ENCODE peak calls at places on chromosome 15, in seven cellular contexts. One of them, this sample, is unnamed.

GRCh38 chr15:93524432-93524831 is 435.4 kb upstream of the RGMA start:
- DNase-seq in AG04450: no peak
- DNase-seq in MM.1S: no peak
- DNase-seq in ovary: no peak
- DNase-seq in psoas muscle: no peak
- DNase-seq in cardiac muscle cell: no peak
- DNase-seq in upper lobe of left lung: no peak
- DNase-seq in this sample: no peak

GRCh38 chr15:99343836-99344551 is 92.7 kb downstream of the LRRC28 start:
- DNase-seq in psoas muscle: peak
- DNase-seq in MM.1S: no peak
- DNase-seq in cardiac muscle cell: peak
- DNase-seq in upper lobe of left lung: peak
- DNase-seq in ovary: no peak
- DNase-seq in AG04450: no peak
- DNase-seq in this sample: peak

GRCh38 chr15:39016706-39017105 is 452.1 kb upstream of the RASGRP1 start:
- DNase-seq in AG04450: no peak
- DNase-seq in upper lobe of left lung: no peak
- DNase-seq in psoas muscle: no peak
- DNase-seq in ovary: no peak
- DNase-seq in MM.1S: no peak
- DNase-seq in cardiac muscle cell: peak
- DNase-seq in this sample: no peak

GRCh38 chr15:62360286-62360685 is 195.2 kb upstream of the C2CD4B start:
- DNase-seq in cardiac muscle cell: no peak
- DNase-seq in psoas muscle: no peak
- DNase-seq in MM.1S: no peak
- DNase-seq in AG04450: no peak
- DNase-seq in upper lobe of left lung: no peak
- DNase-seq in ovary: no peak
- DNase-seq in this sample: no peak

GRCh38 chr15:26518885-26519284 is 254.0 kb downstream of the GABRB3 start:
- DNase-seq in MM.1S: no peak
- DNase-seq in upper lobe of left lung: no peak
- DNase-seq in cardiac muscle cell: no peak
- DNase-seq in ovary: no peak
- DNase-seq in psoas muscle: no peak
- DNase-seq in AG04450: no peak
- DNase-seq in this sample: no peak

GRCh38 chr15:59553879-59554735 is 57.5 kb upstream of the GCNT3 start:
- DNase-seq in AG04450: no peak
- DNase-seq in ovary: no peak
- DNase-seq in psoas muscle: no peak
- DNase-seq in cardiac muscle cell: peak
- DNase-seq in upper lobe of left lung: no peak
- DNase-seq in MM.1S: no peak
- DNase-seq in this sample: no peak

GRCh38 chr15:38129531-38130199 is 123.0 kb upstream of the SPRED1 start:
- DNase-seq in psoas muscle: peak
- DNase-seq in MM.1S: peak
- DNase-seq in AG04450: peak
- DNase-seq in ovary: peak
- DNase-seq in cardiac muscle cell: peak
- DNase-seq in upper lobe of left lung: no peak
- DNase-seq in this sample: no peak

GRCh38 chr15:99142562-99142961 is 37.7 kb downstream of the SYNM start:
- DNase-seq in AG04450: no peak
- DNase-seq in ovary: no peak
- DNase-seq in cardiac muscle cell: no peak
- DNase-seq in psoas muscle: no peak
- DNase-seq in MM.1S: no peak
- DNase-seq in upper lobe of left lung: no peak
- DNase-seq in this sample: no peak

GRCh38 chr15:31162721-31163510 is 61.4 kb upstream of the TRPM1 start:
- DNase-seq in AG04450: no peak
- DNase-seq in upper lobe of left lung: no peak
- DNase-seq in psoas muscle: no peak
- DNase-seq in MM.1S: no peak
- DNase-seq in ovary: no peak
- DNase-seq in cardiac muscle cell: no peak
- DNase-seq in this sample: no peak

GRCh38 chr15:65032823-65033537 is 3.5 kb upstream of the MTFMT start:
- DNase-seq in cardiac muscle cell: peak
- DNase-seq in MM.1S: peak
- DNase-seq in AG04450: no peak
- DNase-seq in ovary: peak
- DNase-seq in upper lobe of left lung: no peak
- DNase-seq in psoas muscle: peak
- DNase-seq in this sample: no peak

GRCh38 chr15:39920510-39921273 is 626 bp upstream of the GPR176 start:
- DNase-seq in upper lobe of left lung: peak
- DNase-seq in ovary: peak
- DNase-seq in AG04450: no peak
- DNase-seq in cardiac muscle cell: peak
- DNase-seq in psoas muscle: peak
- DNase-seq in MM.1S: peak
- DNase-seq in this sample: peak

GRCh38 chr15:66356069-66356358 is 471 bp downstream of the TIPIN start:
- DNase-seq in AG04450: no peak
- DNase-seq in psoas muscle: no peak
- DNase-seq in upper lobe of left lung: no peak
- DNase-seq in MM.1S: peak
- DNase-seq in ovary: no peak
- DNase-seq in cardiac muscle cell: no peak
- DNase-seq in this sample: no peak

GRCh38 chr15:31459011-31459748 is 132.5 kb downstream of the KLF13 start:
- DNase-seq in psoas muscle: no peak
- DNase-seq in AG04450: no peak
- DNase-seq in upper lobe of left lung: no peak
- DNase-seq in ovary: no peak
- DNase-seq in MM.1S: peak
- DNase-seq in cardiac muscle cell: no peak
- DNase-seq in this sample: no peak

GRCh38 chr15:56918907-56919707 is 663 bp downstream of the TCF12 start:
- DNase-seq in MM.1S: peak
- DNase-seq in cardiac muscle cell: peak
- DNase-seq in ovary: peak
- DNase-seq in psoas muscle: peak
- DNase-seq in AG04450: no peak
- DNase-seq in upper lobe of left lung: peak
- DNase-seq in this sample: peak

GRCh38 chr15:61070111-61070901 is 158.8 kb downstream of the RORA start:
- DNase-seq in psoas muscle: no peak
- DNase-seq in upper lobe of left lung: no peak
- DNase-seq in AG04450: no peak
- DNase-seq in ovary: no peak
- DNase-seq in MM.1S: no peak
- DNase-seq in cardiac muscle cell: no peak
- DNase-seq in this sample: no peak

GRCh38 chr15:52334491-52335160 is 39.0 kb upstream of the MYO5C start:
- DNase-seq in psoas muscle: no peak
- DNase-seq in upper lobe of left lung: no peak
- DNase-seq in MM.1S: no peak
- DNase-seq in ovary: no peak
- DNase-seq in AG04450: no peak
- DNase-seq in cardiac muscle cell: no peak
- DNase-seq in this sample: no peak

GRCh38 chr15:52329150-52329549 is 33.5 kb upstream of the MYO5C start:
- DNase-seq in ovary: no peak
- DNase-seq in cardiac muscle cell: no peak
- DNase-seq in upper lobe of left lung: no peak
- DNase-seq in AG04450: no peak
- DNase-seq in psoas muscle: no peak
- DNase-seq in MM.1S: no peak
- DNase-seq in this sample: no peak

GRCh38 chr15:52329980-52330379 is 34.4 kb upstream of the MYO5C start:
- DNase-seq in upper lobe of left lung: no peak
- DNase-seq in AG04450: no peak
- DNase-seq in psoas muscle: no peak
- DNase-seq in cardiac muscle cell: peak
- DNase-seq in ovary: no peak
- DNase-seq in MM.1S: no peak
- DNase-seq in this sample: no peak

GRCh38 chr15:52328680-52329079 is 33.1 kb upstream of the MYO5C start:
- DNase-seq in upper lobe of left lung: no peak
- DNase-seq in psoas muscle: no peak
- DNase-seq in MM.1S: no peak
- DNase-seq in AG04450: no peak
- DNase-seq in cardiac muscle cell: no peak
- DNase-seq in ovary: no peak
- DNase-seq in this sample: no peak

GRCh38 chr15:52331490-52332240 is 36.1 kb upstream of the MYO5C start:
- DNase-seq in AG04450: no peak
- DNase-seq in ovary: no peak
- DNase-seq in upper lobe of left lung: no peak
- DNase-seq in cardiac muscle cell: peak
- DNase-seq in psoas muscle: no peak
- DNase-seq in MM.1S: peak
- DNase-seq in this sample: peak
- TF ChIP-seq CTCF in AG04450: peak
- TF ChIP-seq CTCF in ovary: no peak
- TF ChIP-seq CTCF in upper lobe of left lung: peak
- TF ChIP-seq CTCF in cardiac muscle cell: peak
- TF ChIP-seq CTCF in psoas muscle: peak
- TF ChIP-seq CTCF in MM.1S: peak
- TF ChIP-seq CTCF in this sample: peak

GRCh38 chr15:52566889-52567288 is 1.9 kb downstream of the ARPP19 start:
- DNase-seq in cardiac muscle cell: no peak
- DNase-seq in upper lobe of left lung: no peak
- DNase-seq in MM.1S: peak
- DNase-seq in ovary: no peak
- DNase-seq in AG04450: no peak
- DNase-seq in psoas muscle: no peak
- DNase-seq in this sample: no peak
- H3K27ac ChIP-seq in cardiac muscle cell: peak
- H3K27ac ChIP-seq in upper lobe of left lung: peak
- H3K27ac ChIP-seq in MM.1S: peak
- H3K27ac ChIP-seq in ovary: no peak
- H3K27ac ChIP-seq in AG04450: no peak
- H3K27ac ChIP-seq in psoas muscle: peak
- H3K27ac ChIP-seq in this sample: no peak

GRCh38 chr15:69035918-69036258 is 21.4 kb downstream of the NOX5 start:
- DNase-seq in cardiac muscle cell: no peak
- DNase-seq in MM.1S: no peak
- DNase-seq in ovary: no peak
- DNase-seq in AG04450: no peak
- DNase-seq in upper lobe of left lung: no peak
- DNase-seq in psoas muscle: no peak
- DNase-seq in this sample: no peak

GRCh38 chr15:69037482-69037881 is 23.0 kb downstream of the NOX5 start:
- DNase-seq in AG04450: no peak
- DNase-seq in cardiac muscle cell: no peak
- DNase-seq in upper lobe of left lung: no peak
- DNase-seq in psoas muscle: no peak
- DNase-seq in ovary: no peak
- DNase-seq in MM.1S: no peak
- DNase-seq in this sample: no peak

GRCh38 chr15:69036856-69037255 is 22.4 kb downstream of the NOX5 start:
- DNase-seq in MM.1S: no peak
- DNase-seq in AG04450: no peak
- DNase-seq in psoas muscle: no peak
- DNase-seq in cardiac muscle cell: no peak
- DNase-seq in upper lobe of left lung: no peak
- DNase-seq in ovary: no peak
- DNase-seq in this sample: no peak

GRCh38 chr15:69034352-69034751 is 19.9 kb downstream of the NOX5 start:
- DNase-seq in ovary: no peak
- DNase-seq in upper lobe of left lung: no peak
- DNase-seq in MM.1S: no peak
- DNase-seq in AG04450: peak
- DNase-seq in cardiac muscle cell: peak
- DNase-seq in psoas muscle: no peak
- DNase-seq in this sample: no peak

DNA sequence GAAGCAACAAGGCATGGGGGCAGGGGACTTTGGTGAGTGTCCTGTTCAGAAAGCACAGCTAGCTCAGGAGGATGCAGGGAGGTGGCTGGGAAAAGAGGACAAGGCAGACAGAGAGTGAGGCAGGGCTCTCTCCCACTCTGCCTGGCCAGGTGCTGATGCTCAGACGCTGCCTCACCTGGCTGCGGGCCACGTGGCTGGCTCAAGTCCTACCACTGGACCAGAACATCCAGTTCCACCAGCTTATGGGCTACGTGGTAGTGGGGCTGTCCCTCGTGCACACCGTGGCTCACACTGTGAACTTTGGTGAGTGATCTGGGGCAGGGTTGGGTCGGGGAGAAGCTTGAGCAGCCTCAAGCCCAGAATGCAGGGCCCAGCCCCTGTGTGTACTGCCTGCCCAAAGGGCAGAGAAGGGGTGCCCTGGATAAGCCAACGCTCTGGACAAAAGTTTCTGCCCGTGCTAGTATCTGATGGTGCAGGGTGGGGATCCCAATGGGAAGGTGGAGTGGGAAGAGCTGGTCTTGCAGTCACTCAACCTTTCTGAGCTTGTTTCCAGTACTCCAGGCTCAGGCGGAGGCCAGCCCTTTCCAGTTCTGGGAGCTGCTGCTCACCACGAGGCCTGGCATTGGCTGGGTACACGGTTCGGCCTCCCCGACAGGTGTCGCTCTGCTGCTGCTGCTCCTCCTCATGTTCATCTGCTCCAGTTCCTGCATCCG is 20.9 kb downstream of the NOX5 start:
- DNase-seq in upper lobe of left lung: peak
- DNase-seq in cardiac muscle cell: peak
- DNase-seq in MM.1S: no peak
- DNase-seq in ovary: no peak
- DNase-seq in psoas muscle: no peak
- DNase-seq in AG04450: no peak
- DNase-seq in this sample: no peak
- TF ChIP-seq CTCF in upper lobe of left lung: no peak
- TF ChIP-seq CTCF in cardiac muscle cell: peak
- TF ChIP-seq CTCF in MM.1S: no peak
- TF ChIP-seq CTCF in ovary: no peak
- TF ChIP-seq CTCF in psoas muscle: no peak
- TF ChIP-seq CTCF in AG04450: peak
- TF ChIP-seq CTCF in this sample: no peak

GRCh38 chr15:58440922-58441321 is 9.1 kb downstream of the LIPC start:
- DNase-seq in AG04450: no peak
- DNase-seq in cardiac muscle cell: no peak
- DNase-seq in ovary: no peak
- DNase-seq in MM.1S: no peak
- DNase-seq in psoas muscle: no peak
- DNase-seq in upper lobe of left lung: no peak
- DNase-seq in this sample: no peak

GRCh38 chr15:58442122-58442521 is 10.3 kb downstream of the LIPC start:
- DNase-seq in ovary: no peak
- DNase-seq in cardiac muscle cell: no peak
- DNase-seq in MM.1S: no peak
- DNase-seq in upper lobe of left lung: no peak
- DNase-seq in psoas muscle: no peak
- DNase-seq in AG04450: no peak
- DNase-seq in this sample: no peak

GRCh38 chr15:58441376-58442070 is 9.7 kb downstream of the LIPC start:
- DNase-seq in cardiac muscle cell: peak
- DNase-seq in AG04450: peak
- DNase-seq in MM.1S: no peak
- DNase-seq in upper lobe of left lung: no peak
- DNase-seq in ovary: no peak
- DNase-seq in psoas muscle: no peak
- DNase-seq in this sample: no peak

GRCh38 chr15:58438956-58439355 is 7.2 kb downstream of the LIPC start:
- DNase-seq in ovary: peak
- DNase-seq in psoas muscle: no peak
- DNase-seq in upper lobe of left lung: no peak
- DNase-seq in cardiac muscle cell: peak
- DNase-seq in MM.1S: no peak
- DNase-seq in AG04450: peak
- DNase-seq in this sample: no peak

GRCh38 chr15:58440181-58440910 is 8.6 kb downstream of the LIPC start:
- DNase-seq in ovary: no peak
- DNase-seq in MM.1S: no peak
- DNase-seq in psoas muscle: no peak
- DNase-seq in AG04450: no peak
- DNase-seq in cardiac muscle cell: peak
- DNase-seq in upper lobe of left lung: no peak
- DNase-seq in this sample: no peak
- H3K27ac ChIP-seq in ovary: no peak
- H3K27ac ChIP-seq in MM.1S: no peak
- H3K27ac ChIP-seq in psoas muscle: peak
- H3K27ac ChIP-seq in AG04450: peak
- H3K27ac ChIP-seq in cardiac muscle cell: no peak
- H3K27ac ChIP-seq in upper lobe of left lung: peak
- H3K27ac ChIP-seq in this sample: no peak